ENCODE peak calls at places on chromosomes 2 and 18, in four cellular contexts. G is MCF 10A, Y is NAMALWA, L is iPS-NIHi11. M is an unnamed sample.

GRCh38 chr2:191927991-191928390 is 81.1 kb upstream of the CAVIN2 start:
- DNase-seq in G (peak; percentile 72), Y (no peak), L (peak; percentile 19), M (no peak)

GRCh38 chr2:46848446-46848845 is 67.2 kb downstream of the MCFD2 start:
- DNase-seq in G (no peak), Y (peak; percentile 11), L (no peak), M (no peak)

GRCh38 chr2:146587291-146587713 is 1257.5 kb upstream of the ACVR2A start:
- DNase-seq in G (no peak), Y (no peak), L (no peak), M (no peak)

GRCh38 chr2:110853516-110853915 is 121.1 kb downstream of the ACOXL start:
- DNase-seq in G (peak; percentile 60), Y (peak; percentile 67), L (peak; percentile 59), M (no peak)

GRCh38 chr18:41391616-41392610 is 563.1 kb upstream of the PIK3C3 start:
- DNase-seq in G (peak; percentile 73), Y (peak; percentile 40), L (peak; percentile 60), M (peak; percentile 37)

GRCh38 chr2:233829193-233830110 is 24.9 kb downstream of the HJURP start:
- DNase-seq in G (no peak), Y (no peak), L (no peak), M (no peak)

GRCh38 chr2:189267491-189267890 is 87.9 kb upstream of the COL5A2 start:
- DNase-seq in G (no peak), Y (no peak), L (no peak), M (peak; percentile 15)

GRCh38 chr2:98847853-98848252 is 88.2 kb downstream of the CRACDL start:
- DNase-seq in G (no peak), Y (no peak), L (no peak), M (no peak)